ENCODE peak calls at places on chromosomes 12 and 14, in eight cellular contexts. O is A549; J is AG10803; Z is stimulated activated CD8-positive, alpha-beta memory T cell treated with anti-CD3 and anti-CD28 coated beads, Interleukin-4, amount 100 ng/mL, for 1 hour; X is suprapubic skin; Q is effector memory CD4-positive, alpha-beta T cell; B is bronchial epithelial cell; E is fibroblast of lung. T is an unnamed sample.

GRCh38 chr12:122203301-122203967 is at the start of gene B3GNT4:
- DNase-seq in X (no peak), O (peak), E (peak), B (peak), Q (peak), J (peak), Z (no peak), T (no peak)

GRCh38 chr12:28237423-28237822 is 47.2 kb downstream of the CCDC91 start:
- DNase-seq in B (no peak), J (no peak), Q (no peak), E (no peak), O (no peak), Z (no peak), X (no peak), T (peak)

GRCh38 chr14:52119030-52119429 is 50.2 kb upstream of the NID2 start:
- DNase-seq in J (no peak), X (no peak), E (peak), Z (no peak), O (no peak), B (no peak), Q (no peak), T (no peak)

GRCh38 chr12:8027856-8028255 is 4.7 kb upstream of the FOXJ2 start:
- DNase-seq in B (no peak), Q (no peak), X (no peak), J (no peak), O (no peak), E (no peak), Z (no peak), T (no peak)

GRCh38 chr12:18482601-18483120 is 221.3 kb downstream of the PIK3C2G start:
- DNase-seq in Z (no peak), X (no peak), O (no peak), B (no peak), J (no peak), E (no peak), Q (no peak), T (no peak)

GRCh38 chr14:54483073-54483745 is 5.6 kb downstream of the GMFB start:
- DNase-seq in E (no peak), X (no peak), J (no peak), Q (no peak), O (no peak), Z (no peak), B (no peak), T (no peak)

GRCh38 chr14:87745507-87746118 is 247.4 kb downstream of the GALC start:
- DNase-seq in E (peak), J (peak), Z (no peak), Q (no peak), X (no peak), B (peak), O (peak), T (no peak)

GRCh38 chr14:49770212-49770817 is 2.4 kb downstream of the KLHDC2 start:
- DNase-seq in J (peak), B (peak), X (no peak), E (peak), Z (no peak), Q (no peak), O (no peak), T (no peak)

GRCh38 chr14:83255727-83256090 is 1722.1 kb upstream of the SEL1L start:
- DNase-seq in J (no peak), Q (no peak), B (no peak), X (no peak), Z (no peak), E (no peak), O (no peak), T (no peak)

GRCh38 chr14:41280745-41281144 is 325.9 kb upstream of the LRFN5 start:
- DNase-seq in Z (no peak), O (no peak), Q (no peak), B (peak), E (peak), X (no peak), J (no peak), T (no peak)

GRCh38 chr14:90461425-90461824 is 64.6 kb downstream of the CALM1 start:
- DNase-seq in B (no peak), Q (no peak), E (no peak), X (no peak), O (no peak), Z (no peak), J (no peak), T (no peak)

GRCh38 chr12:62910549-62911169 is 24.3 kb downstream of the PPM1H start:
- DNase-seq in Z (no peak), Q (no peak), E (no peak), J (no peak), B (no peak), O (no peak), X (no peak), T (no peak)

GRCh38 chr14:97210202-97210601 is 413.0 kb downstream of the VRK1 start:
- DNase-seq in X (no peak), Q (no peak), E (no peak), B (no peak), O (no peak), Z (no peak), J (no peak), T (no peak)

GRCh38 chr12:71731439-71732356 is 23.0 kb upstream of the RAB21 start:
- DNase-seq in X (no peak), Q (no peak), B (no peak), Z (no peak), O (no peak), E (peak), J (peak), T (peak)

GRCh38 chr14:93318927-93319326 is 13.9 kb downstream of the BTBD7 start:
- DNase-seq in O (no peak), B (no peak), Z (no peak), X (no peak), E (no peak), J (peak), Q (no peak), T (peak)

T was measured in LHCN-M2.